ENCODE peak calls at places on chromosomes 2 and 18, in eight cellular contexts. Q, A, C, I, D, X, J and U are unnamed samples.

GRCh38 chr18:56479836-56480235 is 158.6 kb downstream of the TXNL1 start:
- DNase-seq in X (no peak), D (no peak), I (no peak), J (no peak), Q (no peak), C (no peak), A (no peak), U (no peak)

GRCh38 chr2:38666578-38666926 is 638 bp downstream of the GALM start:
- DNase-seq in D (no peak), I (peak; percentile 98), J (no peak), A (no peak), Q (peak; percentile 67), X (no peak), C (peak; percentile 49), U (peak; percentile 8)

GRCh38 chr18:60549338-60549960 is 176.9 kb upstream of the MC4R start:
- DNase-seq in X (peak; percentile 51), Q (no peak), J (peak; percentile 30), C (peak; percentile 50), I (peak; percentile 47), D (no peak), A (peak; percentile 58), U (no peak)

GRCh38 chr2:222892321-222892720 is 31.5 kb downstream of the ACSL3 start:
- DNase-seq in D (no peak), X (no peak), J (no peak), Q (no peak), A (no peak), I (no peak), C (no peak), U (no peak)

GRCh38 chr2:15142069-15142689 is 419.0 kb downstream of the NBAS start:
- DNase-seq in Q (no peak), J (no peak), C (peak; percentile 93), X (no peak), I (no peak), D (no peak), A (no peak), U (peak; percentile 20)

GRCh38 chr2:48693645-48694044 is 61.9 kb downstream of the LHCGR start:
- DNase-seq in I (no peak), D (no peak), J (no peak), A (no peak), C (no peak), X (no peak), Q (no peak), U (no peak)

GRCh38 chr18:47987456-47987735 is 56.9 kb upstream of the SMAD2 start:
- DNase-seq in C (no peak), X (no peak), J (no peak), D (no peak), I (no peak), A (no peak), Q (no peak), U (no peak)

GRCh38 chr2:43623052-43623451 is 14.0 kb upstream of the PLEKHH2 start:
- DNase-seq in D (no peak), J (no peak), I (peak; percentile 9), Q (no peak), X (no peak), A (no peak), C (no peak), U (no peak)

GRCh38 chr2:26246818-26247217 is 2.1 kb downstream of the HADHB start:
- DNase-seq in D (no peak), A (peak; percentile 28), X (peak; percentile 18), Q (no peak), C (peak; percentile 37), J (no peak), I (no peak), U (no peak)

GRCh38 chr2:232810444-232810843 is 34.1 kb upstream of the KCNJ13 start:
- DNase-seq in X (no peak), J (no peak), D (no peak), A (no peak), Q (no peak), I (no peak), C (no peak), U (no peak)

GRCh38 chr2:236366406-236366805 is 102.2 kb upstream of the ASB18 start:
- DNase-seq in D (no peak), J (no peak), Q (no peak), A (no peak), X (no peak), I (no peak), C (peak; percentile 82), U (peak; percentile 45)

GRCh38 chr2:41735006-41735405 is 312.8 kb upstream of the PKDCC start:
- DNase-seq in I (no peak), Q (no peak), D (no peak), J (no peak), X (no peak), C (no peak), A (no peak), U (no peak)

GRCh38 chr2:189424956-189425355 is 16.3 kb upstream of the WDR75 start:
- DNase-seq in I (no peak), X (no peak), D (no peak), C (no peak), Q (no peak), A (no peak), J (no peak), U (no peak)

GRCh38 chr18:48475635-48476549 is 62.9 kb upstream of the CTIF start:
- DNase-seq in Q (no peak), J (peak; percentile 47), A (peak; percentile 70), X (peak; percentile 51), D (no peak), C (peak; percentile 44), I (peak; percentile 68), U (no peak)

GRCh38 chr2:69272803-69273471 is 114.1 kb downstream of the GFPT1 start:
- DNase-seq in X (no peak), Q (no peak), C (no peak), D (no peak), J (no peak), I (no peak), A (no peak), U (no peak)

GRCh38 chr2:199223791-199224190 is 233.9 kb downstream of the SATB2 start:
- DNase-seq in I (peak; percentile 12), X (no peak), J (no peak), C (no peak), A (peak; percentile 35), Q (no peak), D (no peak), U (no peak)

GRCh38 chr2:238999290-238999741 is 151.4 kb downstream of the TWIST2 start:
- DNase-seq in C (no peak), I (no peak), D (no peak), X (no peak), J (no peak), Q (peak; percentile 29), A (no peak), U (no peak)

GRCh38 chr2:67879586-67880290 is 183.1 kb downstream of the C1D start:
- DNase-seq in C (no peak), A (no peak), J (no peak), D (no peak), X (no peak), Q (no peak), I (no peak), U (no peak)

GRCh38 chr2:85887566-85888019 is 1.2 kb downstream of the ST3GAL5 start:
- DNase-seq in A (peak; percentile 57), I (peak; percentile 41), D (peak; percentile 82), J (no peak), C (peak; percentile 73), Q (peak; percentile 55), X (no peak), U (peak; percentile 74)

DNA sequence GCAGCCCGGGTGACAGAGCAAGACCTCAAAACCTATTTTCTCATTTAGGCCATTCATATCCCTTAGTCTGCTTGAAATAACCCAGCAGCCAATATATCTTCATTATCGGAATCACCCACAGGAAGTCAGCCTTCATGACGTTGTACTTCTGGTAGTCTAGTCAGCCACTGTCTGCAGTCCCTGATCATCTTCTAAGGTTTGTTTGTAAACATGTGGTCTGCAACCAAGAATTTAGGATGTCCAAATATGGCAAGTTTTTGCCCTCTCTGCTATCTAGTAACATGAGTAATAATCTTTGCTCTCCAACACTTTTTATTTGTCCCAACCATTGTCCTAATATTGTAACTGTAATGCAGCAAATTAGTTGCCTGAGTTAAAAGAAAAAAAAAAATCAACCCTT is 92.5 kb downstream of the PRPF40A start:
- DNase-seq in J (no peak), I (no peak), Q (no peak), C (no peak), X (no peak), D (no peak), A (no peak), U (no peak)
- H3K9me3 ChIP-seq in J (no peaks in the 10 kb centered on the region), I (no peaks in the 10 kb centered on the region), Q (no peaks in the 10 kb centered on the region), C (no peaks in the 10 kb centered on the region), X (no peaks in the 10 kb centered on the region), D (no peaks in the 10 kb centered on the region), A (no peaks in the 10 kb centered on the region), U (no peaks in the 10 kb centered on the region)

GRCh38 chr2:22691666-22692065 is 693.3 kb upstream of the KLHL29 start:
- DNase-seq in J (no peak), A (no peak), C (no peak), X (no peak), D (no peak), I (no peak), Q (no peak), U (no peak)
- H3K9me3 ChIP-seq in J (no peaks in the 10 kb centered on the region), A (no peaks in the 10 kb centered on the region), C (no peaks in the 10 kb centered on the region), X (peaks cover 13% of the 10 kb centered on the region), D (no peaks in the 10 kb centered on the region), I (no peaks in the 10 kb centered on the region), Q (peaks cover 4% of the 10 kb centered on the region), U (no peaks in the 10 kb centered on the region)

DNA sequence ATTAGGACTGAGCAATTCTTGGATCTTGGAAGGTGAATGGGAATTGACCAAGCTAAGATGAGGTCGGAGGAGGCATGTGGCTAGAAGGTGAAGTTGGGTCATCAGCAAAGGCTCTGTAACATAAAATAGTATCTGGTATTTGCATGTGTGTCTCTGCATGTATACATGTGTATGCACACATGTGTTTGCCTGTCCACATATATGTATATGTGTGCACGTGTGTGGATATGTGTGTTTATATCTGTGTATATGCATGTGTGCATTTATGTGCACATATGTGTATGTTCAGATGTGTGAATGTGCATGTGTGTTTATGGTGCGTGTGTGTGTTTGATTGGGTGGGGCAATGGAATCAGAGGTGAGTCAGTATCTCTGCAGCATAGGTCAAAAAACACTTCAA is 664.3 kb downstream of the CNTNAP5 start:
- DNase-seq in I (no peak), D (no peak), C (no peak), A (no peak), Q (no peak), X (no peak), J (no peak), U (no peak)
- H3K9me3 ChIP-seq in I (no peaks in the 10 kb centered on the region), D (no peaks in the 10 kb centered on the region), C (peaks cover 25% of the 10 kb centered on the region), A (peaks cover 5% of the 10 kb centered on the region), Q (peaks cover 4% of the 10 kb centered on the region), X (peaks cover 5% of the 10 kb centered on the region), J (peaks cover 21% of the 10 kb centered on the region), U (no peaks in the 10 kb centered on the region)

GRCh38 chr2:218255441-218255840 is 5.4 kb upstream of the GPBAR1 start:
- DNase-seq in I (no peak), D (no peak), Q (no peak), C (no peak), X (peak; percentile 20), J (no peak), A (no peak), U (no peak)

GRCh38 chr2:218259099-218259921 is 1.5 kb upstream of the GPBAR1 start:
- DNase-seq in X (no peak), I (no peak), D (no peak), C (no peak), J (no peak), Q (no peak), A (no peak), U (no peak)

GRCh38 chr2:218256612-218257350 is 4.0 kb upstream of the GPBAR1 start:
- DNase-seq in X (no peak), A (no peak), C (peak; percentile 18), J (no peak), I (no peak), D (no peak), Q (no peak), U (no peak)

GRCh38 chr2:218260166-218260565 is 649 bp upstream of the GPBAR1 start:
- DNase-seq in A (no peak), Q (no peak), I (no peak), X (no peak), D (no peak), C (no peak), J (no peak), U (no peak)

GRCh38 chr2:218257390-218257981 is 3.3 kb upstream of the GPBAR1 start:
- DNase-seq in D (no peak), J (peak; percentile 46), Q (no peak), A (peak; percentile 50), C (peak; percentile 78), X (no peak), I (peak; percentile 30), U (peak; percentile 67)
- H3K9me3 ChIP-seq in D (no peaks in the 10 kb centered on the region), J (no peaks in the 10 kb centered on the region), Q (no peaks in the 10 kb centered on the region), A (no peaks in the 10 kb centered on the region), C (no peaks in the 10 kb centered on the region), X (no peaks in the 10 kb centered on the region), I (no peaks in the 10 kb centered on the region), U (no peaks in the 10 kb centered on the region)